ENCODE peak calls at places on chromosomes 4 and X, in seven cellular contexts. O is stomach, K is endothelial cell of umbilical vein, T is GM23338, P is spleen, C is breast epithelium, F is HCT116. B is an unnamed sample.

GRCh38 chr4:33649015-33649414 is 2595.3 kb downstream of the ARAP2 start:
- DNase-seq in C (no peak), T (peak; percentile 49), K (no peak), O (no peak), F (peak; percentile 21), P (no peak), B (no peak)

GRCh38 chrX:37921758-37922157 is 74.4 kb upstream of the DYNLT3 start:
- DNase-seq in C (no peak), F (no peak), T (no peak), O (no peak), K (peak; percentile 58), P (no peak), B (no peak)

GRCh38 chrX:68999351-68999750 is 165.9 kb downstream of the PJA1 start:
- DNase-seq in F (peak; percentile 18), O (no peak), K (peak; percentile 33), T (no peak), P (no peak), C (no peak), B (no peak)

GRCh38 chrX:13684361-13684760 is 4.6 kb upstream of the RAB9A start:
- DNase-seq in K (no peak), P (no peak), F (no peak), T (no peak), O (no peak), C (no peak), B (no peak)

GRCh38 chr4:150117629-150118028 is 39.4 kb downstream of the DCLK2 start:
- DNase-seq in C (no peak), O (no peak), K (no peak), P (no peak), T (no peak), F (no peak), B (no peak)

GRCh38 chrX:66489339-66489738 is 149.5 kb downstream of the EDA2R start:
- DNase-seq in P (no peak), T (no peak), K (no peak), F (no peak), C (no peak), O (no peak), B (no peak)

GRCh38 chr4:173235050-173235449 is 66.4 kb downstream of the GALNT7 start:
- DNase-seq in F (no peak), K (no peak), O (no peak), P (no peak), T (no peak), C (no peak), B (no peak)

GRCh38 chrX:80576267-80576666 is 156.0 kb downstream of the TENT5D start:
- DNase-seq in K (no peak), F (no peak), O (no peak), P (no peak), T (no peak), C (no peak), B (no peak)

GRCh38 chr4:65580551-65580950 is 89.7 kb downstream of the EPHA5 start:
- DNase-seq in K (no peak), F (no peak), T (peak; percentile 33), P (no peak), O (no peak), C (no peak), B (no peak)

GRCh38 chrX:40151211-40152172 is 53.7 kb upstream of the BCOR start:
- DNase-seq in C (no peak), P (no peak), K (no peak), F (no peak), O (peak; percentile 71), T (peak; percentile 28), B (no peak)

GRCh38 chrX:120549483-120550452 is 11.0 kb downstream of the CUL4B start:
- DNase-seq in P (no peak), T (no peak), F (peak; percentile 83), O (no peak), C (no peak), K (peak; percentile 82), B (no peak)

GRCh38 chrX:44267861-44268260 is 75.6 kb downstream of the EFHC2 start:
- DNase-seq in O (no peak), F (no peak), P (no peak), K (no peak), T (no peak), C (no peak), B (no peak)

GRCh38 chrX:53262918-53263394 is 18.4 kb downstream of the IQSEC2 start:
- DNase-seq in O (no peak), T (no peak), P (peak; percentile 13), F (peak; percentile 34), C (peak; percentile 18), K (peak; percentile 20), B (no peak)

GRCh38 chrX:53265771-53266170 is 15.6 kb downstream of the IQSEC2 start:
- DNase-seq in K (no peak), O (no peak), F (no peak), T (no peak), P (no peak), C (no peak), B (peak; percentile 40)

GRCh38 chrX:53262189-53262917 is 19.0 kb downstream of the IQSEC2 start:
- DNase-seq in P (peak; percentile 49), F (no peak), C (no peak), K (no peak), O (no peak), T (no peak), B (no peak)

GRCh38 chrX:53261573-53261972 is 19.8 kb downstream of the IQSEC2 start:
- DNase-seq in C (no peak), F (no peak), K (no peak), T (no peak), O (no peak), P (no peak), B (no peak)

DNA sequence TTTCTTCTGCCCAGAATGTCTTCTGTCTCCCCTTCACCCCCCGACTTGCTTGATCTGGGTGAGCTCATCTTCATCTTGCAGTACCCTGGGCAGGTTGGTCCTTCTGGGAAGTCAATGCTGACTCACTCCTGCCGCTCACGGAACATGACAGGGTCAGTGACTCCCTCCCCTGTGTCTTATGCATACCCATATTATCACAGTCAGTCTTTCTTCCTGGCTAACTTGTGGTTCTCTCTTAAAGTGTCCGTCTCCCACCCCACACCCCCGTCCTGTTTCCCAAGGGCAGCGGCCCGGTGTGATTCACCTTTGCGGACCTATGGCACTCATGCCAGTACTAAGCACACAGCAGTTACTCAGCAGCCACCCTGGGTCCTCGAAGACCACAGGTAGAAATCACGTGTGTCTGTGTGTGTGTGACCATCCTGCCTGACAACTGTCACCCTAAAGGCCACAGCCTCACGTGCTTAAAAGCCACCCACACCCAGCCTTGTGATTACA is 17.7 kb downstream of the IQSEC2 start:
- DNase-seq in O (no peak), T (no peak), P (peak; percentile 54), C (no peak), K (peak; percentile 27), F (peak; percentile 59), B (no peak)
- TF ChIP-seq POLR2AphosphoS5 in O (no peak), T (no peak), P (no peak), C (no peak), K (no peak), F (no peak), B (no peak)

DNA sequence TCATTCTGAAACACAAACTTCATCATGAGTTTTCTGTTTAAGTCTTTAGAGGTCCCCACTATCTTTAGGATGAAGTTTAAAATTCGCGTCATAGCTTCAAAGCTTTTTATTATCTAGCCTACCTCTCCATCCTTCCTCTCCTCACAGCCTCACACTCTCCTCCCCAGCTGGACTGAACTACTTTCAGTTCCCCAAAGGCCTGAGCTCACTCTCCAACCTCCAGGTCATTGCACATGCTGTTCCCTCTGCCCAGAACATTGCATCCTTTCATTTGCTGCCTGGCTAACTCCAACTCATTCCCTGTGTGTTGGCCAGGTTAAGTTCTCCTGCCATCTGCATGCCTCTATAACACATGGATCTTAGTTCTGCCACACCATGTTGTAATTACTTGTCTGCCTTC is 2.9 kb upstream of the OTUD5 start:
- DNase-seq in T (no peak), C (no peak), F (no peak), P (no peak), O (no peak), K (no peak), B (no peak)
- H3K27ac ChIP-seq in T (no peak overlapping the region), C (no peak overlapping the region), F (no peak overlapping the region), P (no peak overlapping the region), O (no peak overlapping the region), K (no peak overlapping the region), B (no peak overlapping the region)

DNA sequence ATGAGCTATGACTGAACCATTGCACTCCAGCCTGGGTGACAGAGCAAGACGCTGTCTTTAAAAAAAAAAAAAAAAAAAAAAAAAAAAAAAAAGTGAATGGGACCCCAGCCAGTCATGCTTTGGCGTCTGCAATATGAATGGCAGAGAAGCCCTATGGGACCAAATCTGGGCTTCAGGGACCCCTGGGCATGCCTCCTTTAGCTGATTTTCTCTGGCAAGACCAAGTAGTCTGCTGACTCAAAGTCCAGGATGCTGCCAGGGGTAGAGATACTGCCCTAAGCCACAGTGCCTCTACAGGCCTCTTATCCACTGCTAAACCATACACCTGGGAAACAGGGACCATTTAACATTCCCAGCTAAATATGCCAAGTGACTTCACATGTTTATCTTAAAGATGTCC is 6.0 kb downstream of the RPS4X start:
- DNase-seq in T (no peak), P (no peak), C (no peak), K (no peak), F (no peak), O (no peak), B (no peak)
- TF ChIP-seq POLR2AphosphoS5 in T (no peak), P (no peak), C (no peak), K (no peak), F (peak; percentile 11), O (no peak), B (no peak)

GRCh38 chrX:103536071-103536470 is 16.8 kb upstream of the RAB40A start:
- DNase-seq in P (no peak), F (no peak), T (no peak), O (no peak), C (no peak), K (no peak), B (no peak)
- H3K27ac ChIP-seq in P (no peak overlapping the region), F (no peak overlapping the region), T (no peak overlapping the region), O (peak overlapping the region; percentile 49), C (peak overlapping the region; percentile 85), K (no peak overlapping the region), B (no peak overlapping the region)

DNA sequence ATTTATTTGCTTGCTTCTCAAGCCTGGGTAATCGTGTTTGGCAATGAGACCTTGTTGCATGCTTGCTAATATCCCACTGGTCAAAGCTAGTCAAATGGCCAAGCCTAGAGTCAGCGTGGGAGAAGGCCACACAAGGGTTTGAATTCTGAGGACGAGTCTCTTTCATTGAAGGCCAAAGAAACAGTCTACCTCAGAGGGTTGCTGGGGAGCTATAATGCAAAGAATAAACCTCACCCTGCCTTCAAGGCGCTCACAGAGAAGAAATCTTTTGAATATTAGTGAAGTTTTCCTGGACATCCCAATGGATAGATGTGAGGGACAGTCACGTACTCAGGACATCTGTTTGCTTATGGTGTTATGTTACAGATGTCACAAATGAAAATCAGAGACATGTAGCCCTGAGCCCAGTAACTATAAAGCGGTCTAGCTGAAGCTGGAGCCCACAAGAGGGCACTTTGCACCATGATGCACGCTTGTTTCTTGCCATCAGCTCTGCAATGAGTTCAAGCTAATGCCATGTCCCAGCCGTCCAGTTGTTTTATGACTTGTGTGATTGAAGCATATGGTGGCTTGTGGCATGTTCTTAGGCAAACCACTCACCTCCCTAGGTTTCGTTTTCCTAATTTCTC is 1.1 kb upstream of the TLR3 start:
- DNase-seq in O (peak; percentile 79), K (peak; percentile 68), C (peak; percentile 37), P (peak; percentile 75), F (peak; percentile 64), T (peak; percentile 62), B (no peak)
- TF ChIP-seq POLR2AphosphoS5 in O (peak; percentile 49), K (no peak), C (no peak), P (no peak), F (peak; percentile 36), T (no peak), B (no peak)